ENCODE peak calls at places on chromosomes 16 and 17, in five cellular contexts. X, D, F, H and A are unnamed samples.

GRCh38 chr16:82603784-82604411 is 22.9 kb upstream of the CDH13 start:
- DNase-seq in X (peak), H (no peak), D (peak), F (no peak), A (peak)

GRCh38 chr17:81593105-81593871 is 41.1 kb upstream of the FAAP100 start:
- DNase-seq in X (no peak), F (no peak), D (no peak), H (no peak), A (no peak)

GRCh38 chr17:10605221-10605783 is 51.8 kb downstream of the MYH3 start:
- DNase-seq in F (no peak), X (no peak), H (no peak), D (no peak), A (no peak)

GRCh38 chr16:67878232-67878631 is 5.4 kb downstream of the EDC4 start:
- DNase-seq in X (no peak), H (no peak), D (no peak), F (no peak), A (no peak)

GRCh38 chr16:72901012-72901411 is 146.9 kb downstream of the ZFHX3 start:
- DNase-seq in X (no peak), H (no peak), D (no peak), F (no peak), A (no peak)

GRCh38 chr17:72665841-72666518 is 426.5 kb downstream of the SLC39A11 start:
- DNase-seq in D (no peak), H (no peak), X (no peak), F (no peak), A (no peak)

GRCh38 chr16:72848759-72849664 is 198.9 kb downstream of the ZFHX3 start:
- DNase-seq in X (peak), D (no peak), H (no peak), F (no peak), A (no peak)

GRCh38 chr16:1993731-1994131 is 4.0 kb downstream of the SYNGR3 start:
- DNase-seq in F (no peak), H (no peak), X (peak), D (no peak), A (no peak)

GRCh38 chr17:76506408-76507328 is 5.4 kb upstream of the RHBDF2 start:
- DNase-seq in H (peak), X (peak), F (peak), D (peak), A (peak)

GRCh38 chr17:8173056-8173870 is 2.9 kb downstream of the TMEM107 start:
- DNase-seq in H (peak), X (peak), D (peak), F (no peak), A (peak)

GRCh38 chr16:31242197-31242596 is 17.6 kb upstream of the ITGAM start:
- DNase-seq in F (no peak), X (no peak), D (no peak), H (no peak), A (no peak)

GRCh38 chr17:9177212-9177611 is 155.9 kb downstream of the NTN1 start:
- DNase-seq in D (no peak), X (no peak), F (no peak), H (no peak), A (no peak)

GRCh38 chr16:17510532-17510931 is 39.8 kb upstream of the XYLT1 start:
- DNase-seq in X (no peak), F (no peak), H (no peak), D (no peak), A (no peak)

GRCh38 chr17:7431231-7431630 is 2.6 kb downstream of the SPEM3 start:
- DNase-seq in D (no peak), X (no peak), H (no peak), F (no peak), A (no peak)

GRCh38 chr16:67562526-67562917 is at the start of gene CTCF:
- DNase-seq in H (peak), D (peak), F (no peak), X (peak), A (no peak)

GRCh38 chr16:88633684-88634140 is 4.7 kb upstream of the IL17C start:
- DNase-seq in F (peak), X (peak), D (peak), H (peak), A (no peak)

GRCh38 chr16:57186630-57187507 is 740 bp downstream of the RSPRY1 start:
- DNase-seq in F (peak), H (peak), D (peak), X (peak), A (peak)

GRCh38 chr17:82244413-82245140 is 15.7 kb downstream of the SLC16A3 start:
- DNase-seq in F (no peak), X (no peak), D (no peak), H (no peak), A (no peak)

GRCh38 chr17:34673995-34674900 is 94.9 kb downstream of the TMEM132E start:
- DNase-seq in X (no peak), H (no peak), F (peak), D (no peak), A (no peak)

DNA sequence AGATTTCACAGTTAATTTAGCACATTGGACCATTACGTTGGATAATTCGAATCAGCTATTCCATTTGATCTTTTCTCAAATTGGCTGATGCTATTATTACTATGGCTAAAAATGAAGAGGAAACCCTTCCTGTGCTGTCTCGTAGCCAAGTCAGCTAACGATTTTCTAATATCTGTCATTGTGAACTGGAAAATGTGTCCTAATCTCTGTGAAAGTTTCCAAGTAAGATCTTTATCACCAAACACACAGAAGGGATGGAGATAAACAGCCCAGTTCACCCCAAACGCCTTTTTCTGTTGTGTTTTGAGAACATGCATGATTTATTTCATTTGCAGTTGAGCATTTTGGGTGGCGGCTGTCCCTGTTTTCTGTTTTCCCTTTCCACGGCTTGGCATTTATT is 312.8 kb downstream of the FOXL1 start:
- DNase-seq in F (no peak), H (no peak), X (no peak), D (no peak), A (no peak)
- H2BK12ac ChIP-seq in F (no peak), H (no peak), X (no peak), D (no peak), A (no peak)

GRCh38 chr16:27326251-27326650 is 12.5 kb downstream of the IL4R start:
- DNase-seq in D (no peak), X (no peak), H (peak), F (no peak), A (no peak)

GRCh38 chr16:27328937-27329336 is 15.2 kb downstream of the IL4R start:
- DNase-seq in H (no peak), F (no peak), X (no peak), D (no peak), A (no peak)

GRCh38 chr16:27325736-27326135 is 12.0 kb downstream of the IL4R start:
- DNase-seq in X (no peak), D (no peak), F (no peak), H (no peak), A (no peak)

GRCh38 chr16:27326738-27327585 is 13.2 kb downstream of the IL4R start:
- DNase-seq in F (peak), D (peak), X (peak), H (peak), A (no peak)

DNA sequence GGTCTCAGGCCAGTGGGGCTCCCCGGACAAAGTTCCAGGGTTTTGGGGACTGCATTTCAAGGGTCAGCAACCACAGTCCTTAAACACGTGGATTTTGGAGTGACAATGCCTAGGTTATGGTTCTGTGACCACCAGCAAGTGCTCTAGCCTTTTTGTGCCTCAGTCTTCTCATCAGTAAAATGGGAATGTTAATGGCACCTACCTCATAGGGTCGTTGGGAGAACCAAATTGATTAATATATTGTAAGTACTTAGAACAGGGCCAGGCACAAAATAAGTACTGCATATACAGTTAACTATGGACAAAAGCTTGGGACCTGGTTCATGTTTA is 13.8 kb downstream of the IL4R start:
- DNase-seq in D (no peak), X (no peak), H (no peak), F (no peak), A (no peak)
- H2AFZ ChIP-seq in D (no peak), X (no peak), H (no peak), F (no peak), A (peak)

GRCh38 chr17:43736389-43736788 is 22.2 kb downstream of the SOST start:
- DNase-seq in D (no peak), H (no peak), F (no peak), X (no peak), A (no peak)
- H2BK12ac ChIP-seq in D (no peak), H (no peak), F (no peak), X (no peak), A (no peak)

GRCh38 chr17:47201168-47201567 is 8.0 kb upstream of the MYL4 start:
- DNase-seq in X (no peak), D (no peak), F (no peak), H (no peak), A (no peak)

GRCh38 chr17:47204722-47205418 is 4.3 kb upstream of the MYL4 start:
- DNase-seq in H (peak), F (no peak), X (peak), D (no peak), A (no peak)

GRCh38 chr17:47207143-47208067 is 1.7 kb upstream of the MYL4 start:
- DNase-seq in X (no peak), D (no peak), F (no peak), H (no peak), A (no peak)

GRCh38 chr17:47205419-47205963 is 3.7 kb upstream of the MYL4 start:
- DNase-seq in H (peak), D (peak), F (peak), X (peak), A (no peak)

GRCh38 chr17:47203984-47204721 is 5.0 kb upstream of the MYL4 start:
- DNase-seq in H (no peak), D (no peak), X (peak), F (no peak), A (no peak)
- H2AFZ ChIP-seq in H (no peak), D (no peak), X (no peak), F (peak), A (no peak)

GRCh38 chr16:80344570-80344969 is 196.2 kb upstream of the DYNLRB2 start:
- DNase-seq in H (no peak), F (no peak), D (no peak), X (no peak), A (no peak)
- H2BK12ac ChIP-seq in H (no peak), F (no peak), D (no peak), X (no peak), A (no peak)

DNA sequence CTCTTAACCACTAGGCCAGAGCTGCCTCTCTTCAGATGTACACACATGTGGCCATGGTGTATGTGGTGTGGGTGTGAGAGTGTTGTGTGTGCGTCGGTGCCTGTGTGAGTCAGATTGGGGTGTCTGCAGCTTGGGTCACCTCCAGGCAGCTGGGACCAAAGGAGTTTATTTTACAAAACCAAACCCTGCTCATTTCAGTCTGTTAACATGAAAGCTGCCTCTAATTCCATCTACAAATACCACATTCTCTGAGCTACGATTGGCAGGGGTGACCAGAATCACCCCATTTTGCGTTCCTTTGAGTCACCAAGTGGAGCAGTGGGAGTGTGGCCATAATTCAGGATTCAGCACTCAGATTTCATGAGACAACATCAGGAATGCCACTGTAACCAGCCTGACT is 105.3 kb downstream of the IRX5 start:
- DNase-seq in F (peak), D (no peak), H (no peak), X (no peak), A (no peak)
- H2AFZ ChIP-seq in F (peak), D (no peak), H (no peak), X (no peak), A (no peak)

GRCh38 chr16:52071101-52071500 is 475.8 kb downstream of the TOX3 start:
- DNase-seq in X (no peak), F (no peak), D (no peak), H (no peak), A (no peak)
- H2BK12ac ChIP-seq in X (no peak), F (no peak), D (no peak), H (no peak), A (no peak)

DNA sequence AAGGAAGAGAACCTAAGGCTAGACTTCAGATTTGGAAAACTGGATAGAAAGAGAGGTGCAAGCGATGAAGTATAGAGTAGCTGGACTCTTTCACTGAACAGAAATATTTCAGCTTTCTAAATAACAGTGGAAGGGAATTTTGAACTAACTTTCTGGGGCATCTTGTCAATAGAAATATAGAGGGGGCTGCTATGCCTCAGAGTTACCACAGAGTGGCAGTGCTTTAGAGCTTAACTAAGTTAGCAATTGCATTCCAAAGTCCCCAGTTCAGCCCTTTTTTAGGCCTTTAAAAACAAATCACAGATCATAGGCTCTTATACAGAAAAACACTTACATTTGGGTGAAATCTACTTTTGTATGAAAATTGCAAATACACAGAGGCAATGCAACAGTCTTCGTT is 154.2 kb upstream of the CDH8 start:
- DNase-seq in X (peak), D (no peak), F (no peak), H (no peak), A (peak)
- H2AFZ ChIP-seq in X (no peak), D (no peak), F (no peak), H (no peak), A (peak)

GRCh38 chr16:63776034-63776433 is 1345.8 kb downstream of the CDH11 start:
- DNase-seq in D (no peak), X (no peak), F (no peak), H (no peak), A (no peak)
- H2BK12ac ChIP-seq in D (no peak), X (no peak), F (no peak), H (no peak), A (no peak)